ENCODE peak calls at places on chromosomes 5 and 9, in nine cellular contexts. K is NCI-H748 treated with DMSO at 0.1 percent for 48 hours, H is adipocyte, Y is colonic mucosa, D is esophagus squamous epithelium, W is HCT116, B is D341Med, L is NCI-H2029, Z is left ventricle myocardium superior. C is an unnamed sample.
A peak's percentile ranks its signal among the peaks of the same experiment; 100 is the strongest.

GRCh38 chr5:160199410-160199911 is 29.8 kb upstream of the FABP6 start:
- DNase-seq in K (peak; percentile 19), H (peak; percentile 82), Y (peak; percentile 75), D (peak; percentile 12), W (no peak), B (peak; percentile 96), L (peak; percentile 18), Z (peak; percentile 90), C (no peak)

GRCh38 chr9:2780846-2781245 is 63.0 kb downstream of the PUM3 start:
- DNase-seq in K (no peak), H (no peak), Y (no peak), D (no peak), W (no peak), B (no peak), L (no peak), Z (no peak), C (no peak)

GRCh38 chr5:38921174-38921573 is 75.4 kb downstream of the OSMR start:
- DNase-seq in K (no peak), H (no peak), Y (no peak), D (no peak), W (no peak), B (no peak), L (no peak), Z (no peak), C (no peak)

GRCh38 chr9:135067091-135067710 is 20.3 kb upstream of the OLFM1 start:
- DNase-seq in K (no peak), H (no peak), Y (no peak), D (no peak), W (no peak), B (no peak), L (no peak), Z (peak; percentile 19), C (peak; percentile 54)

GRCh38 chr5:36156619-36157018 is 4.7 kb downstream of the SKP2 start:
- DNase-seq in K (no peak), H (peak; percentile 89), Y (no peak), D (no peak), W (no peak), B (no peak), L (no peak), Z (no peak), C (no peak)

GRCh38 chr5:135559342-135559741 is 19.4 kb downstream of the CXCL14 start:
- DNase-seq in K (no peak), H (no peak), Y (no peak), D (no peak), W (peak; percentile 38), B (no peak), L (no peak), Z (no peak), C (no peak)

GRCh38 chr9:124559871-124560270 is 52.7 kb upstream of the NR5A1 start:
- DNase-seq in K (no peak), H (peak; percentile 66), Y (peak; percentile 24), D (no peak), W (no peak), B (no peak), L (no peak), Z (no peak), C (no peak)

GRCh38 chr5:77873239-77873638 is 97.1 kb upstream of the TBCA start:
- DNase-seq in K (no peak), H (no peak), Y (no peak), D (no peak), W (no peak), B (no peak), L (no peak), Z (no peak), C (no peak)

GRCh38 chr5:140344683-140345423 is 1.6 kb downstream of the HBEGF start:
- DNase-seq in K (no peak), H (no peak), Y (peak; percentile 41), D (no peak), W (no peak), B (no peak), L (no peak), Z (no peak), C (no peak)

GRCh38 chr5:178651046-178651810 is 24.4 kb upstream of the CLK4 start:
- DNase-seq in K (no peak), H (peak; percentile 58), Y (no peak), D (no peak), W (no peak), B (no peak), L (no peak), Z (no peak), C (no peak)

GRCh38 chr9:3856592-3856991 is 330.8 kb upstream of the RFX3 start:
- DNase-seq in K (no peak), H (no peak), Y (no peak), D (no peak), W (no peak), B (no peak), L (no peak), Z (no peak), C (no peak)

GRCh38 chr9:16753256-16753655 is 117.2 kb downstream of the BNC2 start:
- DNase-seq in K (no peak), H (no peak), Y (no peak), D (no peak), W (no peak), B (no peak), L (no peak), Z (no peak), C (no peak)

GRCh38 chr9:76912631-76913275 is 6.8 kb upstream of the PRUNE2 start:
- DNase-seq in K (no peak), H (peak; percentile 54), Y (no peak), D (no peak), W (peak; percentile 7), B (no peak), L (peak; percentile 68), Z (no peak), C (no peak)

GRCh38 chr5:123035320-123035949 is 1.1 kb downstream of the PPIC start:
- DNase-seq in K (peak; percentile 55), H (peak; percentile 61), Y (peak; percentile 70), D (no peak), W (peak; percentile 52), B (no peak), L (peak; percentile 48), Z (peak; percentile 59), C (no peak)

GRCh38 chr5:168353216-168353957 is 61.9 kb downstream of the WWC1 start:
- DNase-seq in K (no peak), H (no peak), Y (peak; percentile 44), D (no peak), W (no peak), B (no peak), L (peak; percentile 74), Z (no peak), C (no peak)

GRCh38 chr5:159877894-159878448 is 38.3 kb upstream of the ADRA1B start:
- DNase-seq in K (no peak), H (no peak), Y (peak; percentile 37), D (no peak), W (no peak), B (no peak), L (peak; percentile 78), Z (peak; percentile 75), C (peak; percentile 77)

GRCh38 chr5:43305948-43306563 is 7.2 kb downstream of the HMGCS1 start:
- DNase-seq in K (peak; percentile 72), H (peak; percentile 88), Y (no peak), D (no peak), W (peak; percentile 41), B (no peak), L (peak; percentile 48), Z (no peak), C (no peak)

GRCh38 chr5:132498152-132498551 is 7.6 kb upstream of the IRF1 start:
- DNase-seq in K (no peak), H (peak; percentile 74), Y (peak; percentile 26), D (no peak), W (no peak), B (peak; percentile 15), L (no peak), Z (no peak), C (peak; percentile 92)

GRCh38 chr9:131605770-131606590 is 60.7 kb downstream of the PRRT1B start:
- DNase-seq in K (no peak), H (no peak), Y (no peak), D (no peak), W (no peak), B (no peak), L (no peak), Z (no peak), C (no peak)

GRCh38 chr5:34854459-34855174 is 15.7 kb downstream of the TTC23L start:
- DNase-seq in K (peak; percentile 99), H (no peak), Y (no peak), D (no peak), W (no peak), B (no peak), L (peak; percentile 89), Z (no peak), C (no peak)

GRCh38 chr5:150780180-150780692 is 1.7 kb downstream of the SMIM3 start:
- DNase-seq in K (no peak), H (peak; percentile 50), Y (peak; percentile 41), D (no peak), W (no peak), B (no peak), L (no peak), Z (peak; percentile 51), C (no peak)

GRCh38 chr9:34570422-34571179 is 18.9 kb downstream of the CNTFR start:
- DNase-seq in K (no peak), H (no peak), Y (no peak), D (no peak), W (no peak), B (no peak), L (no peak), Z (no peak), C (no peak)

GRCh38 chr9:123660691-123661090 is 269.2 kb downstream of the DENND1A start:
- DNase-seq in K (no peak), H (no peak), Y (no peak), D (no peak), W (no peak), B (no peak), L (no peak), Z (no peak), C (no peak)

GRCh38 chr5:164498393-164498792 is 993.0 kb downstream of the MAT2B start:
- DNase-seq in K (no peak), H (no peak), Y (no peak), D (no peak), W (no peak), B (no peak), L (no peak), Z (no peak), C (no peak)

GRCh38 chr5:16265141-16265540 is 85.5 kb upstream of the MARCHF11 start:
- DNase-seq in K (no peak), H (no peak), Y (no peak), D (no peak), W (no peak), B (no peak), L (no peak), Z (no peak), C (no peak)

GRCh38 chr5:10366310-10367297 is 13.1 kb downstream of the MARCHF6 start:
- DNase-seq in K (no peak), H (peak; percentile 87), Y (no peak), D (no peak), W (no peak), B (no peak), L (no peak), Z (no peak), C (no peak)

GRCh38 chr5:171736976-171737848 is 48.4 kb upstream of the SMIM23 start:
- DNase-seq in K (no peak), H (peak; percentile 36), Y (no peak), D (no peak), W (no peak), B (no peak), L (no peak), Z (peak; percentile 82), C (no peak)

GRCh38 chr5:161966544-161966943 is 101.0 kb upstream of the GABRG2 start:
- DNase-seq in K (peak; percentile 36), H (no peak), Y (no peak), D (no peak), W (no peak), B (peak; percentile 49), L (no peak), Z (no peak), C (no peak)

GRCh38 chr5:82367930-82368329 is 89.8 kb upstream of the RPS23 start:
- DNase-seq in K (no peak), H (no peak), Y (no peak), D (no peak), W (no peak), B (no peak), L (no peak), Z (no peak), C (no peak)

GRCh38 chr9:84851935-84852585 is 182.5 kb downstream of the NTRK2 start:
- DNase-seq in K (peak; percentile 65), H (peak; percentile 4), Y (no peak), D (no peak), W (peak; percentile 68), B (no peak), L (no peak), Z (no peak), C (no peak)

GRCh38 chr9:116361558-116361957 is 208.0 kb downstream of the PAPPA start:
- DNase-seq in K (no peak), H (no peak), Y (no peak), D (no peak), W (no peak), B (no peak), L (peak; percentile 20), Z (no peak), C (no peak)